ENCODE peak calls at places on chromosomes 6 and 20, in four cellular contexts. L is CD8-positive, alpha-beta T cell; W is upper lobe of left lung; A is esophagus muscularis mucosa. C is an unnamed sample.

GRCh38 chr6:25389501-25389900 is 110.3 kb downstream of the CARMIL1 start:
- DNase-seq in L (no peak), W (no peak), A (no peak), C (no peak)

GRCh38 chr6:23446394-23447001 is 679.5 kb upstream of the NRSN1 start:
- DNase-seq in L (no peak), W (no peak), A (no peak), C (no peak)

GRCh38 chr6:63856271-63856670 is 220.7 kb downstream of the PHF3 start:
- DNase-seq in L (no peak), W (no peak), A (no peak), C (no peak)

GRCh38 chr20:9180480-9181257 is 111.8 kb downstream of the PLCB4 start:
- DNase-seq in L (no peak), W (no peak), A (no peak), C (no peak)

GRCh38 chr6:151539506-151540268 is 45.9 kb downstream of the CCDC170 start:
- DNase-seq in L (no peak), W (no peak), A (no peak), C (no peak)

GRCh38 chr6:154615483-154616025 is 105.1 kb upstream of the CNKSR3 start:
- DNase-seq in L (no peak), W (peak), A (no peak), C (no peak)

GRCh38 chr6:47059216-47059885 is 17.2 kb upstream of the ADGRF1 start:
- DNase-seq in L (no peak), W (no peak), A (no peak), C (no peak)

GRCh38 chr6:26031595-26032386 is 55.4 kb upstream of the HFE start:
- DNase-seq in L (peak), W (peak), A (peak), C (peak)

GRCh38 chr6:369559-370431 is 21.8 kb upstream of the IRF4 start:
- DNase-seq in L (no peak), W (no peak), A (no peak), C (no peak)

GRCh38 chr6:122028933-122029332 is 370.5 kb upstream of the HSF2 start:
- DNase-seq in L (no peak), W (no peak), A (no peak), C (no peak)

GRCh38 chr6:162683135-162683534 is 44.4 kb downstream of the PRKN start:
- DNase-seq in L (no peak), W (no peak), A (no peak), C (no peak)

GRCh38 chr6:150775804-150776203 is 89.7 kb upstream of the MTHFD1L start:
- DNase-seq in L (no peak), W (no peak), A (no peak), C (no peak)

GRCh38 chr20:60882776-60883303 is 369.2 kb upstream of the CDH4 start:
- DNase-seq in L (no peak), W (no peak), A (no peak), C (no peak)

GRCh38 chr6:135062735-135063134 is 8.1 kb upstream of the HBS1L start:
- DNase-seq in L (no peak), W (no peak), A (no peak), C (no peak)

GRCh38 chr20:20085071-20085470 is 32.7 kb downstream of the CFAP61 start:
- DNase-seq in L (no peak), W (peak), A (peak), C (no peak)

GRCh38 chr20:48750941-48751620 is 76.7 kb downstream of the PREX1 start:
- DNase-seq in L (peak), W (peak), A (no peak), C (no peak)

GRCh38 chr20:63567382-63568169 is 6.5 kb downstream of the HELZ2 start:
- DNase-seq in L (peak), W (peak), A (no peak), C (no peak)

GRCh38 chr6:156387472-156387871 is 389.7 kb upstream of the ARID1B start:
- DNase-seq in L (no peak), W (no peak), A (peak), C (no peak)

GRCh38 chr20:53658327-53658726 is 64.7 kb upstream of the ZNF217 start:
- DNase-seq in L (no peak), W (no peak), A (no peak), C (no peak)

GRCh38 chr20:53660947-53661381 is 67.3 kb upstream of the ZNF217 start:
- DNase-seq in L (no peak), W (no peak), A (no peak), C (no peak)

GRCh38 chr20:53662595-53662994 is 69.0 kb upstream of the ZNF217 start:
- DNase-seq in L (no peak), W (no peak), A (no peak), C (no peak)

GRCh38 chr20:53658973-53659372 is 65.3 kb upstream of the ZNF217 start:
- DNase-seq in L (no peak), W (no peak), A (no peak), C (no peak)

DNA sequence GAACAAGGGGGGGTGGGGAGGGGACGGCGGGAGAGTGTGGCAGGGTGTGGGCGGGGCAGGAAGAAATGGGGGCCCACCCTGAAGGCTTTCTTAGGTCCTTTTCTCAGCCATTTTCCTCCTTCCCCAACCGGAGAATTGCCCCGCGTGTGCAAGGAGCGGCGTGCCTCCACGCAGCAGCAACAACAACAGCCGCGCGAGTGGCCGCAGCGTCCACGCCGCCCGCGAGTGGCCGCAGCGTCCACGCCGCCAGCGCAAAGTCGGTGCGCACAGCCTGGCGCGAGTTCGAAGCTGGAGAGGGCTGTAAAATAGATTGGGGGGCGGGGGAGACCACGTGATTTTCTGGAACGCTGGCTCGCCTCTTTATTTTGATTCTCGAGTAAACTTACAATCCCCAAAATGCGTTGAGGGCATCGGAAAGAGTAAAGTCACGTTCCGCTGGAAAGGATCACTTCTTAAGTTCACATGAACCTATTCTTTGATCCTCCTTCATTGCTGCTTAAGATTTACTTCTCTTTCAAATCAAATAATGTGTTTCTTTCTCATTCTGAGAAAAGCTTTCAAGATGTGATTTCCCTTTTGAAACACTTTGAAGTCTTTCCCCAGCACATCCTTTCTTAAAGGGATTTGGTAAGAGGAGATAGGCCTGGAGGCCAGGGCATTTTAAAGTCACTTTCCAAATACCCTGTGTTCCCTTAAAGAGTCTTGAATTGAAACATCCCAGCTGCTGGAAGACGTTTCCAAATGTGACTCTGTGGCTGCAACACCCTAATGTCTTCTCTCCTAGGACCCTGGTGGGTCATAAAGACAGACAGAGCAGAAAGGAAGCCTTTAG is 66.7 kb upstream of the ZNF217 start:
- DNase-seq in L (no peak), W (no peak), A (no peak), C (no peak)
- TF ChIP-seq CTCF in L (no peak), W (no peak), A (no peak), C (no peak)

DNA sequence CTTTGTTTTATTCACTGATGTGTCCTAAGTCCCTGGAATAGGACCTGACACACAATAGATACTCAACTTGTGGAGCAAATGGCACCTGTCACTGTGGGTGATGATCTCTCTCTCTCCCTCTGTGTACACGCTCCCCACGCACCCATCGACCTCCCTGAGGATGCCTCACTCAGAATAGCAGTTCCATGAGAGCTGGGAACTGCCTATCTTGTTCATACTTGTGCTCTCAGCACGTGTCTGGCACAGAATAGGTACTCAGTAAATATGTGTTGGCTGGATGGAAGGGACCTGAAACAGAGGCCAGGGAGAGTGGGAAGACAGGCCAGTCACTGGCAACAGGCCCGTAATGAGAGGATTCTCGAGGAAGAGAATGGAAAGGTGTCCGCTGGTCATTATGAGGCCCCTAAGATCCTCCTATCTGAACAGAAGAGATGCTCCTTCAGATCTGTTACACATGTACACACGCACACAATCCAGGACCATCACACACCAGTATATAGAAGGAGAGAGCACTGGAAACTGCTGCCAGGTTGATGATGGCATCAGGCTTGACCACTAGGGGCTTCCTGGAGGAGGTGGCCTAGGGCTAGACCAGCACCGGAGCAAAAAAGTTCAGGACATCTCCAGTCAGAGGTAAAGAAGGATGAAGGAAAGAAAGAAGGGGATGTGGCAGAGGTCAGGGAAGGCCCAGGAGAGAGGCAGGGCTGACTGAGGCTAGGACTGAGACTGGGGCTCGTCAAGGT is 30.9 kb downstream of the VEGFA start:
- DNase-seq in L (no peak), W (no peak), A (no peak), C (no peak)
- TF ChIP-seq CTCF in L (no peak), W (no peak), A (no peak), C (peak)

DNA sequence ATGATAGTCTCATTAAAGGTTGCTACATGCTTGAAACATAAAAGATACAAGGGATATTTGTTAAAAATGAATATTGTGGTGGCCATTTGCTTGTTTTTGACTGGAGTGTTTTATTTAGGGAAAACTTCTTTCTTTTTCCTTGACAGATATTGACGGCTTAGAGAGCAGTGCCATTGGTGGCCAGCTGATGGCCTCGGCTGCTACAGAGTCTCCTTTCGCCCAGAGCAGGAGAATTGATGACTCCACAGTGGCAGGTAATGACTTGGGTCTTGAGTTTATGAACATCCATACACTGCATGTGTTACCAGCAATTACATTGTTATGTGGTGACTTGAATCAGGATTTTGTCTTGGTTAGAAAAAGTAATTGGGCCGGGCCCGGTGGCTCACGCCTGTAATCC is 67.5 kb upstream of the PBOV1 start:
- DNase-seq in L (no peak), W (no peak), A (no peak), C (no peak)
- TF ChIP-seq CTCF in L (no peak), W (no peak), A (no peak), C (no peak)

DNA sequence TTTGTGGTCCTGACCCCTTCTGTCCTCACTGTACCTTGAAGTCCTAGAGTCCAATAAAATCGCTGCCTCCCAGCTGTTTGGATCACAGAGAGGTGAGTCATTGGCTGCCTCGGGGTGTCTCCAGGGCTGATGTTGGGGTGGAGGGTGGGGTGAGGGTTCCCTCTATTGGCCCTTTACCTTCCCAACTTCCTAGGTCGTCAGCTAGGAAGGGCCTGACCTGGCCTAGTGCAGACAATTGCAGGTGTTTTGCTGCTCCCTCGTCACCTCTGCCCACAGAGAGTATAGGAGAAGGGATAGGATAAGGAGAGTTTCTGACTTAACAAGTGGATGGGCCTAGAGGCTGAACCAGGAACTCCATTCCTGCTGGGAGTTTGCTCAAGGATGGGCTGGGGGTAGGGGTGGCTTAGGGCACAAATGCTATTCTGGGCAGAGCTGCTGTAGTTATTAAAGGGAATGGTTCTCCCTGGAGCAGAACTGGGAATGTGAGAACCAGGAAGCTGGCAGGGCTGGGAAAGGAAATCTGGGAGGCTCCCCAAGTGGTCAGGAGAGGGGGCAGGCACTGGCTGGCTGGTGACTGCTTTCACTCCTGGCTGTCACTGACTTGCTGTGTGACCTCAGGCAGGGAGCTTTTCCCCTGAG is 1.4 kb downstream of the TP53INP2 start:
- DNase-seq in L (no peak), W (peak), A (no peak), C (no peak)
- TF ChIP-seq CTCF in L (no peak), W (no peak), A (no peak), C (peak)

DNA sequence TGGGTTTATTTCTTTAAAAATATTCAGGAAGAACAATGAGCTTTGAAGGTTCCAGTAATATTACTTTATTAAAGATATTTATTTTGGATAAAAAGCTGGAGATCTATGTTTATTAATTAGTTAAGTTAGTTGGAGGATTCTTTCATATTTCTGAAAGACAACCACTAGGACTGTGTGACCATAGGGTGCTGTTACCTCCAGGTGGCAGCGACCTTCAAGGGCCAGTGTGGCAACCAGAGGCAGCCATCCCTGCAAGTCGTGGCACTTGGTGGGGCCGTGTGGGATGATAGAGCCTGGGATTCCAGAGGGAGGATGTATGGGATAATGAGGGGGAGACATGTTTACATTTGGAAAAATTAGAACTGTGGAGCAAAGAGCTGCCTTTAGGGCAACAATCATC is 95.5 kb upstream of the SCP2D1 start:
- DNase-seq in L (no peak), W (no peak), A (no peak), C (no peak)
- TF ChIP-seq CTCF in L (no peak), W (no peak), A (no peak), C (no peak)

GRCh38 chr6:82257088-82257774 is 9.7 kb upstream of the IBTK start:
- DNase-seq in L (no peak), W (no peak), A (no peak), C (no peak)
- TF ChIP-seq CTCF in L (no peak), W (no peak), A (no peak), C (no peak)

GRCh38 chr20:40706977-40707582 is 18.0 kb upstream of the MAFB start:
- DNase-seq in L (no peak), W (peak), A (no peak), C (no peak)
- TF ChIP-seq CTCF in L (no peak), W (no peak), A (no peak), C (peak)

GRCh38 chr6:70894001-70894400 is 62.9 kb downstream of the B3GAT2 start:
- DNase-seq in L (no peak), W (no peak), A (no peak), C (no peak)
- TF ChIP-seq CTCF in L (no peak), W (no peak), A (no peak), C (no peak)

DNA sequence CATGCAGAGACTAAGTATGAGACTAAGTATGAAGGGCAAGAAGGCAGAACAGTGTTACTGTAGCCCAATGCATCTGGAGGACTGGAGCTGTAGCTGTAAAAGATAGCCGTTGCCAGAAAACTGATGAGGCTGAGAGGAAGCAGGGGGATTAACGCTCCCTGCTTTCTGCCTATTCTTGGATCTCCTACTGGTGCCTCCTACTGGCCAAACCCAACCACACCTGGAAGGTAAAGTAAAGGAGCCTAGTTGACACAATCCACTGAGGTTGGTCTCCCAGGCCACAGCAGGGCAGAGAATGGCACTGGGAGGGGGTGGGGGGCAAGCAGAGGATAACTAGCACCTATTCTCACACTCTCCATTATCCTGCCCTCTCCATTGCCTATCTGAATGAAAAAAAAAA is 105.0 kb upstream of the MRPS10 start:
- DNase-seq in L (no peak), W (no peak), A (no peak), C (no peak)
- TF ChIP-seq CTCF in L (no peak), W (no peak), A (no peak), C (no peak)

GRCh38 chr20:39133205-39133604 is 171.1 kb downstream of the DHX35 start:
- DNase-seq in L (no peak), W (no peak), A (no peak), C (no peak)
- TF ChIP-seq CTCF in L (no peak), W (no peak), A (no peak), C (no peak)